ENCODE peak calls at places on chromosomes 5 and 9, in nine cellular contexts. Q is choroid plexus epithelial cell, Y is retinal pigment epithelial cell, C is lung, B is lower lobe of right lung, A is lower leg skin, N is stomach, H is A673, F is sigmoid colon. U is an unnamed sample.

GRCh38 chr5:27876071-27876470 is 837.7 kb upstream of the CDH9 start:
- DNase-seq in Q (peak; percentile 28), Y (no peak), C (no peak), B (no peak), A (no peak), N (no peak), H (no peak), F (no peak), U (no peak)

GRCh38 chr9:113712053-113712452 is 164.1 kb upstream of the ZNF618 start:
- DNase-seq in Q (peak; percentile 73), Y (peak; percentile 13), C (no peak), B (no peak), A (no peak), N (peak; percentile 65), H (peak; percentile 45), F (no peak), U (peak; percentile 20)

GRCh38 chr5:139657363-139658321 is 9.5 kb downstream of the CXXC5 start:
- DNase-seq in Q (no peak), Y (no peak), C (no peak), B (no peak), A (no peak), N (no peak), H (no peak), F (no peak), U (no peak)

GRCh38 chr9:113461285-113461684 is 2.2 kb upstream of the RGS3 start:
- DNase-seq in Q (no peak), Y (no peak), C (no peak), B (no peak), A (no peak), N (no peak), H (no peak), F (peak; percentile 33), U (no peak)

GRCh38 chr9:36306481-36307306 is 48.4 kb upstream of the GNE start:
- DNase-seq in Q (peak; percentile 47), Y (no peak), C (no peak), B (no peak), A (no peak), N (no peak), H (peak; percentile 9), F (no peak), U (no peak)

GRCh38 chr5:94027145-94027544 is 285.7 kb upstream of the POU5F2 start:
- DNase-seq in Q (no peak), Y (no peak), C (no peak), B (no peak), A (no peak), N (no peak), H (no peak), F (no peak), U (no peak)

GRCh38 chr9:38240051-38240450 is 152.5 kb upstream of the ALDH1B1 start:
- DNase-seq in Q (no peak), Y (no peak), C (peak; percentile 18), B (no peak), A (no peak), N (no peak), H (no peak), F (no peak), U (no peak)

GRCh38 chr5:71874521-71874920 is 155.4 kb downstream of the CARTPT start:
- DNase-seq in Q (no peak), Y (no peak), C (no peak), B (no peak), A (no peak), N (no peak), H (no peak), F (no peak), U (no peak)

GRCh38 chr5:110343616-110344015 is 382.9 kb downstream of the TMEM232 start:
- DNase-seq in Q (peak; percentile 50), Y (no peak), C (no peak), B (no peak), A (no peak), N (no peak), H (no peak), F (no peak), U (no peak)

GRCh38 chr9:73014011-73014410 is 61.2 kb upstream of the ALDH1A1 start:
- DNase-seq in Q (no peak), Y (no peak), C (no peak), B (no peak), A (no peak), N (no peak), H (no peak), F (no peak), U (no peak)

GRCh38 chr5:68711311-68712200 is 382.3 kb upstream of the SLC30A5 start:
- DNase-seq in Q (no peak), Y (no peak), C (no peak), B (no peak), A (no peak), N (no peak), H (no peak), F (no peak), U (no peak)

GRCh38 chr5:80141681-80142080 is 106.5 kb downstream of the THBS4 start:
- DNase-seq in Q (peak; percentile 5), Y (no peak), C (no peak), B (no peak), A (no peak), N (no peak), H (no peak), F (no peak), U (no peak)
- H3K4me3 ChIP-seq in Q (no peak overlapping the region), Y (no peak overlapping the region), C (no peak overlapping the region), B (no peak overlapping the region), A (no peak overlapping the region), N (no peak overlapping the region), H (no peak overlapping the region), F (no peak overlapping the region), U (no peak overlapping the region)

GRCh38 chr5:35339006-35339405 is 108.7 kb upstream of the PRLR start:
- DNase-seq in Q (no peak), Y (no peak), C (no peak), B (no peak), A (no peak), N (no peak), H (no peak), F (no peak), U (no peak)

GRCh38 chr5:35341189-35341588 is 110.9 kb upstream of the PRLR start:
- DNase-seq in Q (no peak), Y (no peak), C (no peak), B (no peak), A (no peak), N (no peak), H (no peak), F (no peak), U (no peak)

GRCh38 chr5:35338169-35338476 is 107.8 kb upstream of the PRLR start:
- DNase-seq in Q (no peak), Y (no peak), C (no peak), B (no peak), A (no peak), N (no peak), H (no peak), F (no peak), U (no peak)

GRCh38 chr5:35337332-35338168 is 107.3 kb upstream of the PRLR start:
- DNase-seq in Q (no peak), Y (no peak), C (no peak), B (no peak), A (no peak), N (no peak), H (no peak), F (no peak), U (no peak)

DNA sequence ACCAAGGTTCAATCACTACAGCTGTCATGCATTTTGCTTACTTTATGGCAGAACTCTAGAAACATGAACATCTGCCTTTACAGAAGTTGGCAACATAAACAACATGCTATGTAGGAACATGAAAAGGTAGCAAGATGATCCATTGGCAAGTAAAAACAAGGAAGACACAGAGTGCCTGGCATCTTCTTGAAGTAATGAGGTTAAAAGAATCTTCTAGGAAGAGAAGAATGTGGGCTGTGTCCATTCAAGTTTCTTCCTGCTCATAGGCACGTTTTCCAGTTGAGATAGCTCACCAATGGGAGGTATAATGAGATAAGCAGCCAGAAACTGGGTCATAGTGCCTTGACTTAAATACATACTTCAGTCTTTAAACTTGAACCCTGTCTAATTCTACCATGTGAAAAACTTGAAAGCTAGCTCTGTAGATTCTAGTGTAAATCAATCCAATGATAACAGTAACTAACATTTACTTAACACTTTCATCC is 109.4 kb upstream of the PRLR start:
- DNase-seq in Q (no peak), Y (no peak), C (no peak), B (no peak), A (no peak), N (no peak), H (no peak), F (no peak), U (no peak)
- H3K4me3 ChIP-seq in Q (no peak overlapping the region), Y (no peak overlapping the region), C (no peak overlapping the region), B (no peak overlapping the region), A (no peak overlapping the region), N (no peak overlapping the region), H (no peak overlapping the region), F (no peak overlapping the region), U (no peak overlapping the region)

GRCh38 chr9:135947582-135947981 is 13.6 kb downstream of the UBAC1 start:
- DNase-seq in Q (no peak), Y (no peak), C (no peak), B (no peak), A (no peak), N (no peak), H (no peak), F (no peak), U (no peak)

GRCh38 chr9:135946392-135946994 is 14.7 kb downstream of the UBAC1 start:
- DNase-seq in Q (no peak), Y (no peak), C (no peak), B (no peak), A (no peak), N (no peak), H (no peak), F (no peak), U (no peak)

GRCh38 chr9:135944444-135945252 is 16.5 kb downstream of the UBAC1 start:
- DNase-seq in Q (no peak), Y (no peak), C (no peak), B (no peak), A (no peak), N (no peak), H (no peak), F (no peak), U (no peak)

GRCh38 chr9:135948446-135948845 is 12.7 kb downstream of the UBAC1 start:
- DNase-seq in Q (no peak), Y (no peak), C (no peak), B (no peak), A (no peak), N (no peak), H (no peak), F (no peak), U (no peak)

GRCh38 chr9:135945969-135946368 is 15.2 kb downstream of the UBAC1 start:
- DNase-seq in Q (no peak), Y (no peak), C (no peak), B (no peak), A (no peak), N (no peak), H (no peak), F (no peak), U (no peak)
- H3K4me3 ChIP-seq in Q (no peak overlapping the region), Y (no peak overlapping the region), C (no peak overlapping the region), B (no peak overlapping the region), A (no peak overlapping the region), N (no peak overlapping the region), H (no peak overlapping the region), F (no peak overlapping the region), U (no peak overlapping the region)

DNA sequence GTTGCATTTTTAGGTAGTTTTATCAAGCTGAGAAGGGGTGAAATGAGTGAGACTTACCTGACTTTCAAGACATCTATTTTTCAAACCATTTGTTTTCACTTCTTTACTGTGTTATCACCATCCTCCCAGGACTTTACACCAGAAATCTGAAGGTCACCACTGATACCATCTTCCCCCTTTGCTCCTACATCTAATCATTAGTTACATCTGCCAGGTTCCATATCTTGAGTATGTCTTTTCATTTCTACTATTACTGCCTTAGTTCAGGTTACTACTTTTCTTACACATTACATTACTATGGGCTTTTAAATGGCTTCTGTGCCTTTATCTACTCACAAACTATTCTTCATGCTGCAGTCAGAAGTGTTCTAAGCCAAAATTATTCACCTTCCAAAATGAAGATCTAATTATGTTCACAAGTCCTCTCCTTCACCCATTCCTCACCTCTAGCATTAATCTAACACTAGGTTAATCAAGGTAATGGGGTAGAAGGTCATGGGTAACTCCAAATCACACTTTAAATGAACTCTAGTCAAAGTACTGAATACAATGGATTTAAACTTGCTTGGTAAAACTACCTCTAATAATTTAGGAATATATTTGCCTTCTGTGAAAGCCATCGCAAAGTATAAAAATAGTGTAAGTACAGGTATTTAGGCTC is 2.1 kb upstream of the HSDL2 start:
- DNase-seq in Q (no peak), Y (no peak), C (no peak), B (no peak), A (no peak), N (no peak), H (no peak), F (no peak), U (no peak)
- H3K4me3 ChIP-seq in Q (peak overlapping the region; percentile 95), Y (no peak overlapping the region), C (no peak overlapping the region), B (peak overlapping the region; percentile 82), A (no peak overlapping the region), N (peak overlapping the region; percentile 83), H (peak overlapping the region; percentile 88), F (peak overlapping the region; percentile 5), U (no peak overlapping the region)

U was measured in adrenal gland.